ENCODE peak calls at places on chromosomes 7 and 10, in eight cellular contexts. F is AG10803; E is left ventricle myocardium superior; D is stimulated activated CD4-positive, alpha-beta T cell treated with anti-CD3 and anti-CD28 coated beads, Interleukin-4, amount 100 ng/mL, for 48 hours; W is nucleus accumbens; L is non-pigmented ciliary epithelial cell; J is GDM1; S is left lobe of liver. Z is an unnamed sample.

GRCh38 chr7:33880787-33881186 is 24.6 kb upstream of the BMPER start:
- DNase-seq in W (no peak), E (no peak), F (peak; percentile 59), J (no peak), L (peak; percentile 31), D (no peak), S (no peak), Z (no peak)

GRCh38 chr10:127492607-127493250 is 56.4 kb upstream of the NPS start:
- DNase-seq in E (no peak), J (no peak), S (no peak), W (no peak), F (no peak), L (no peak), D (no peak), Z (no peak)

GRCh38 chr10:114362831-114363355 is 41.4 kb downstream of the AFAP1L2 start:
- DNase-seq in D (no peak), S (no peak), J (no peak), W (no peak), E (no peak), F (no peak), L (no peak), Z (no peak)

GRCh38 chr7:32892521-32893224 is 1.1 kb upstream of the KBTBD2 start:
- DNase-seq in S (peak; percentile 57), F (peak; percentile 37), D (peak; percentile 14), J (peak; percentile 24), E (peak; percentile 65), L (no peak), W (peak; percentile 55), Z (peak; percentile 68)

GRCh38 chr7:139054101-139054500 is 18.3 kb upstream of the ZC3HAV1L start:
- DNase-seq in J (no peak), D (no peak), W (no peak), L (no peak), E (no peak), S (no peak), F (no peak), Z (no peak)

GRCh38 chr7:1741751-1742554 is 71.9 kb downstream of the ELFN1 start:
- DNase-seq in W (no peak), L (no peak), F (no peak), D (no peak), S (no peak), J (no peak), E (peak; percentile 56), Z (no peak)

GRCh38 chr7:101319401-101319800 is 2.2 kb downstream of the IFT22 start:
- DNase-seq in J (no peak), E (no peak), W (no peak), D (no peak), S (no peak), F (no peak), L (no peak), Z (no peak)

GRCh38 chr10:95273393-95274312 is 17.1 kb downstream of the PDLIM1 start:
- DNase-seq in J (no peak), E (no peak), D (no peak), F (peak; percentile 95), L (no peak), W (no peak), S (peak; percentile 76), Z (peak; percentile 49)

GRCh38 chr10:111209666-111210065 is 132.8 kb downstream of the ADRA2A start:
- DNase-seq in J (no peak), D (no peak), F (peak; percentile 45), S (no peak), L (no peak), W (no peak), E (no peak), Z (no peak)

GRCh38 chr7:2626498-2627117 is 5.2 kb upstream of the TTYH3 start:
- DNase-seq in W (no peak), L (no peak), S (no peak), F (peak; percentile 80), J (no peak), E (peak; percentile 54), D (no peak), Z (no peak)